ENCODE peak calls at places on chromosome 21, in seven cellular contexts. U, P, Z, Q, I, L and D are unnamed samples. For H3K4me1, the result is how much of the 10 kb centered on the place peaks cover.

GRCh38 chr21:36547464-36547863 is 67.5 kb upstream of the CLDN14 start:
- DNase-seq in Q (no peak), I (no peak), L (no peak), P (no peak), U (no peak), Z (no peak), D (no peak)

GRCh38 chr21:44983421-44984206 is 43.8 kb downstream of the SLX9 start:
- DNase-seq in P (no peak), Q (no peak), I (no peak), U (no peak), Z (no peak), L (no peak), D (no peak)

GRCh38 chr21:28687571-28687970 is 305.1 kb downstream of the LTN1 start:
- DNase-seq in Q (no peak), Z (no peak), U (no peak), L (no peak), P (no peak), I (no peak), D (peak)

GRCh38 chr21:31497939-31498338 is 153.9 kb upstream of the TIAM1 start:
- DNase-seq in L (no peak), U (no peak), Z (no peak), Q (no peak), I (no peak), P (no peak), D (no peak)

GRCh38 chr21:45799765-45800338 is 156.3 kb downstream of the PCBP3 start:
- DNase-seq in Z (no peak), P (no peak), L (no peak), Q (no peak), U (no peak), I (no peak), D (no peak)

GRCh38 chr21:46585191-46585953 is 19.5 kb downstream of the S100B start:
- DNase-seq in I (no peak), U (no peak), P (no peak), L (no peak), Z (peak), Q (no peak), D (peak)

GRCh38 chr21:16330340-16331319 is 600.8 kb downstream of the USP25 start:
- DNase-seq in P (peak), Z (no peak), L (no peak), Q (no peak), U (no peak), I (peak), D (peak)

GRCh38 chr21:17818158-17819113 is 720 bp downstream of the C21orf91 start:
- DNase-seq in Q (peak), Z (peak), I (peak), U (peak), P (peak), L (peak), D (peak)

GRCh38 chr21:16086121-16086520 is 356.3 kb downstream of the USP25 start:
- DNase-seq in Q (no peak), L (no peak), Z (no peak), P (no peak), I (no peak), U (no peak), D (no peak)

GRCh38 chr21:36188081-36188681 is 31.6 kb downstream of the DOP1B start:
- DNase-seq in Z (peak), Q (no peak), P (no peak), L (peak), I (no peak), U (peak), D (no peak)

GRCh38 chr21:8992731-8993174 is 1528.6 kb upstream of the TPTE start:
- DNase-seq in L (no peak), P (no peak), I (no peak), U (no peak), Z (no peak), Q (no peak), D (no peak)

GRCh38 chr21:46118871-46119564 is 21.1 kb downstream of the COL6A2 start:
- DNase-seq in I (no peak), L (peak), U (no peak), Q (peak), Z (peak), P (no peak), D (no peak)

GRCh38 chr21:33289199-33289819 is 23.1 kb downstream of the IL10RB start:
- DNase-seq in L (no peak), Z (no peak), P (peak), U (no peak), I (no peak), Q (no peak), D (no peak)

GRCh38 chr21:15063081-15063820 is 1.5 kb downstream of the NRIP1 start:
- DNase-seq in L (no peak), Q (peak), U (no peak), P (peak), I (peak), Z (no peak), D (peak)

GRCh38 chr21:46150491-46151121 is 4.8 kb downstream of the FTCD start:
- DNase-seq in P (no peak), Z (peak), U (no peak), Q (no peak), L (peak), I (no peak), D (no peak)

GRCh38 chr21:14943636-14944035 is 121.2 kb downstream of the NRIP1 start:
- DNase-seq in L (no peak), P (peak), Z (no peak), I (no peak), Q (no peak), U (no peak), D (no peak)

GRCh38 chr21:45409466-45410150 is 4.6 kb downstream of the COL18A1 start:
- DNase-seq in Z (no peak), L (no peak), Q (no peak), I (no peak), P (no peak), U (no peak), D (peak)

GRCh38 chr21:46079357-46080170 is 18.3 kb upstream of the COL6A2 start:
- DNase-seq in I (no peak), P (peak), Z (no peak), L (peak), Q (no peak), U (peak), D (no peak)

GRCh38 chr21:31552826-31553225 is 106.7 kb upstream of the SOD1 start:
- DNase-seq in Q (no peak), P (no peak), I (no peak), L (peak), U (no peak), Z (no peak), D (no peak)

GRCh38 chr21:36783612-36784383 is 84.9 kb downstream of the SIM2 start:
- DNase-seq in L (no peak), I (no peak), U (no peak), P (peak), Q (no peak), Z (no peak), D (peak)

GRCh38 chr21:15797577-15798363 is 68.0 kb downstream of the USP25 start:
- DNase-seq in L (no peak), P (no peak), Z (no peak), U (no peak), Q (no peak), I (peak), D (no peak)

GRCh38 chr21:15224346-15225086 is 159.7 kb upstream of the NRIP1 start:
- DNase-seq in Q (no peak), P (peak), I (no peak), U (no peak), L (no peak), Z (no peak), D (peak)

GRCh38 chr21:44789880-44790279 is 11.7 kb downstream of the UBE2G2 start:
- DNase-seq in P (peak), I (no peak), Q (no peak), L (no peak), Z (no peak), U (no peak), D (peak)

GRCh38 chr21:46298083-46298412 is 11.9 kb downstream of the YBEY start:
- DNase-seq in L (no peak), Z (no peak), I (no peak), U (no peak), Q (no peak), P (no peak), D (peak)

GRCh38 chr21:44434936-44435635 is 20.2 kb upstream of the LRRC3 start:
- DNase-seq in Q (no peak), U (no peak), P (no peak), L (peak), I (no peak), Z (peak), D (no peak)

GRCh38 chr21:22900511-22900910 is 1902.3 kb downstream of the NCAM2 start:
- DNase-seq in U (no peak), L (no peak), I (no peak), Z (no peak), P (peak), Q (no peak), D (peak)

GRCh38 chr21:36080386-36080785 is 10.6 kb downstream of the CBR1 start:
- DNase-seq in P (no peak), U (no peak), Q (no peak), I (no peak), Z (no peak), L (no peak), D (peak)

GRCh38 chr21:17854771-17855170 is 35.6 kb upstream of the C21orf91 start:
- DNase-seq in Z (no peak), L (no peak), I (no peak), U (no peak), Q (no peak), P (no peak), D (no peak)

GRCh38 chr21:37574316-37574715 is 207.7 kb downstream of the DYRK1A start:
- DNase-seq in L (no peak), Q (no peak), U (no peak), I (no peak), Z (no peak), P (no peak), D (no peak)

GRCh38 chr21:32413697-32414578 is 1.4 kb downstream of the EVA1C start:
- DNase-seq in L (peak), Z (peak), I (no peak), P (no peak), U (no peak), Q (no peak), D (no peak)

GRCh38 chr21:45128613-45129226 is 54.3 kb downstream of the ADARB1 start:
- DNase-seq in I (peak), L (peak), P (peak), Z (peak), Q (peak), U (peak), D (peak)

GRCh38 chr21:29558331-29558730 is 259.6 kb downstream of the BACH1 start:
- DNase-seq in U (no peak), L (no peak), I (no peak), P (no peak), Q (no peak), Z (no peak), D (no peak)

GRCh38 chr21:31911138-31911907 is 38.5 kb downstream of the HUNK start:
- DNase-seq in I (no peak), P (peak), U (no peak), L (no peak), Z (no peak), Q (no peak), D (peak)

GRCh38 chr21:9780441-9780937 is 740.9 kb upstream of the TPTE start:
- DNase-seq in U (no peak), P (no peak), I (no peak), Z (no peak), Q (no peak), L (no peak), D (no peak)

GRCh38 chr21:44962481-44962966 is 22.7 kb downstream of the SLX9 start:
- DNase-seq in L (no peak), Z (no peak), Q (no peak), U (no peak), I (no peak), P (peak), D (peak)

GRCh38 chr21:36917487-36918158 is 48.8 kb downstream of the HLCS start:
- DNase-seq in L (no peak), Q (no peak), P (peak), Z (no peak), I (peak), U (peak), D (no peak)

GRCh38 chr21:45974073-45975016 is 7.2 kb upstream of the COL6A1 start:
- DNase-seq in P (peak), Z (peak), I (peak), L (peak), U (peak), Q (peak), D (no peak)

GRCh38 chr21:29299046-29299905 is 554 bp downstream of the BACH1 start:
- DNase-seq in Q (peak), U (peak), Z (peak), I (peak), P (peak), L (peak), D (no peak)

GRCh38 chr21:33514234-33514633 is 22.7 kb upstream of the DNAJC28 start:
- DNase-seq in I (no peak), L (no peak), Q (no peak), U (no peak), P (peak), Z (no peak), D (no peak)

GRCh38 chr21:26715878-26716506 is 129.2 kb downstream of the ADAMTS1 start:
- DNase-seq in Z (peak), P (peak), Q (no peak), U (peak), L (no peak), I (peak), D (peak)

GRCh38 chr21:26715116-26715515 is 130.1 kb downstream of the ADAMTS1 start:
- DNase-seq in Q (no peak), P (no peak), I (no peak), U (no peak), L (no peak), Z (no peak), D (no peak)

GRCh38 chr21:26719750-26720149 is 125.5 kb downstream of the ADAMTS1 start:
- DNase-seq in I (no peak), Q (no peak), U (no peak), L (no peak), Z (no peak), P (no peak), D (no peak)

DNA sequence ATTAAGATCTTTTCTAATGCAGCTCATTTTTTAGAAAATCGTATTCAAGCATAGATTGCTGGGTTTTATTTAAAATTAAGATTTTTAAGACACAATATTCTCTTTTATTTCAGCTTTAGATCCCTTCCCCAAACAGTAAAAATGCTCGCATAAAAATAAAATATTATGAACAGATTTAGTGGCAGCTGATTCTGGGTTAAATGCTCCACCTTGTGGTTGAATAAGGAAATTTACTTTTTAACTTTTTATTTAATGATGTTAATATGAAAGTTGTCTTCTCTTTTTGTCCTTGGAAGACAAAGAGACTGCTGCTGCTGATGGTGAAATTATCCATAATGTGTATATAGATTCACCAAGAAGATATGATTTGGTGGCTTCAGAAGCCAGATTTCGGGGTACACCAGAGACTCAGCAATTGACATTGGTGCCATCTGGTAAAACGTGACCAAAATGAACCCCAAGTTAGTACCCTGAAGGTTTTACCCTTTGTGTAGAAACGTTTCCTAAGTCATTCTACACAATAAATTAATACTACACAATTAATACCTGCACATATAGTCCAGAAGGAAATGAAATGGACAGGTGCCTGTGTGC is 128.0 kb downstream of the ADAMTS1 start:
- DNase-seq in Z (no peak), L (no peak), Q (no peak), P (peak), U (no peak), I (no peak), D (no peak)
- TF ChIP-seq CTCF in Z (peak), L (peak), Q (peak), P (peak), U (no peak), I (peak), D (peak)

DNA sequence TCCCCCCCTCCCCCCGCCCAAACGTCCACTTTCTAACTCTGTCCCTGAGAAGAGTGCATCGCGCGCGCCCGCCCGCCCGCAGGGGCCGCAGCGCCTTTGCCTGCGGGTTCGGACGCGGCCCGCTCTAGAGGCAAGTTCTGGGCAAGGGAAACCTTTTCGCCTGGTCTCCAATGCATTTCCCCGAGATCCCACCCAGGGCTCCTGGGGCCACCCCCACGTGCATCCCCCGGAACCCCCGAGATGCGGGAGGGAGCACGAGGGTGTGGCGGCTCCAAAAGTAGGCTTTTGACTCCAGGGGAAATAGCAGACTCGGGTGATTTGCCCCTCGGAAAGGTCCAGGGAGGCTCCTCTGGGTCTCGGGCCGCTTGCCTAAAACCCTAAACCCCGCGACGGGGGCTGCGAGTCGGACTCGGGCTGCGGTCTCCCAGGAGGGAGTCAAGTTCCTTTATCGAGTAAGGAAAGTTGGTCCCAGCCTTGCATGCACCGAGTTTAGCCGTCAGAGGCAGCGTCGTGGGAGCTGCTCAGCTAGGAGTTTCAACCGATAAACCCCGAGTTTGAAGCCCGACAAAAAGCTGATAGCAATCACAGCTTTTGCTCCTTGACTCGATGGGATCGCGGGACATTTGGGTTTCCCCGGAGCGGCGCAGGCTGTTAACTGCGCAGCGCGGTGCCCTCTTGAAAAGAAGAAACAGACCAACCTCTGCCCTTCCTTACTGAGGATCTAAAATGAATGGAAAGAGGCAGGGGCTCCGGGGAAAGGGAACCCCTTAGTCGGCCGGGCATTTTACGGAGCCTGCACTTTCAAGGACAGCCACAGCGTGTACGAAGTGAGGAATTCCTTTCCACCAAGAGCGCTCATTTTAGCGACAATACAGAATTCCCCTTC is 158.1 kb downstream of the RUNX1 start:
- DNase-seq in U (no peak), Q (no peak), Z (peak), L (no peak), P (peak), I (peak), D (peak)
- H3K27ac ChIP-seq in U (peak), Q (no peak), Z (peak), L (peak), P (peak), I (no peak), D (peak)

GRCh38 chr21:42684109-42684916 is 30.9 kb downstream of the PDE9A start:
- DNase-seq in U (no peak), Z (no peak), Q (peak), I (no peak), L (peak), P (no peak), D (no peak)
- H3K4me1 ChIP-seq in U (under half), Z (under half), Q (under half), I (under half), L (under half), P (under half), D (under half)

DNA sequence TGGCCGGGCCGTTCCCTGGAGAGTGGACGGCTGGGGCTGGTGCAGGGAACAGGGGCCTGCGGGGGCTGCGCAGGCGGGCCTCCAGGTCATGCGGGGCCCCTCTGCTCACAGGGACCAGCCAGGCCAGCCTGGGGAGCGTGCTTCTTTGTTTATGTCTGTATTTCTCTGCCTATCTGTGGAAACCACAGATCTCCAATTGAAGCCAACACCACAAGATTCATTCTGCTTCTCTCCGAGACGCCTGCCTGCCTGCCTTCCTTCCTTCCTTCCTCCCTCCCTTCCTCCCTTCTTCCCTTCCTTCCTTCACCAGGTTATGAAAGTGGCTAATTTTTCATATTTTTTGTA is 39.9 kb upstream of the HMGN1 start:
- DNase-seq in Q (no peak), P (no peak), L (no peak), I (no peak), U (no peak), Z (no peak), D (no peak)
- TF ChIP-seq CTCF in Q (no peak), P (no peak), L (no peak), I (no peak), U (no peak), Z (peak), D (no peak)

DNA sequence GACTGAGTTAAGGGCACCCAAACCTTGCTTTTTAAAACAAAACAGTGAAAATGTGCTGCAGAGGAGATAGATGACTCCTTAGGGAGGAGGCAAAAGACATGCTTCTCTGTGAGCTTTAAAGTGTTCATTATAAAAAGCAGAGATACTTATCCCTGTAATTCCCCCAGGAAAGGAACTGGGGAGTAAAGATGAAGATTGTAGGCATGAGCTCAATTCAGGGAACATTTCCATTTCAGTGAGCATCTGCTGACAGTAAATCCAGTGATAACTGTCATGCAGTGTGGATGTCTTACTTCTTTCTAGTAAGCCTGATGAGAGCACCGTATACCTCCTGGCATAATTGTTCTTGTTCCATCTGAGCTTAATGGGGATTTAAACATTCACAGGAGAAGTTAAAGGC is 1296.5 kb downstream of the MRPL39 start:
- DNase-seq in Q (no peak), U (no peak), P (no peak), I (no peak), Z (no peak), L (no peak), D (no peak)
- H3K27ac ChIP-seq in Q (no peak), U (no peak), P (no peak), I (no peak), Z (no peak), L (no peak), D (no peak)

DNA sequence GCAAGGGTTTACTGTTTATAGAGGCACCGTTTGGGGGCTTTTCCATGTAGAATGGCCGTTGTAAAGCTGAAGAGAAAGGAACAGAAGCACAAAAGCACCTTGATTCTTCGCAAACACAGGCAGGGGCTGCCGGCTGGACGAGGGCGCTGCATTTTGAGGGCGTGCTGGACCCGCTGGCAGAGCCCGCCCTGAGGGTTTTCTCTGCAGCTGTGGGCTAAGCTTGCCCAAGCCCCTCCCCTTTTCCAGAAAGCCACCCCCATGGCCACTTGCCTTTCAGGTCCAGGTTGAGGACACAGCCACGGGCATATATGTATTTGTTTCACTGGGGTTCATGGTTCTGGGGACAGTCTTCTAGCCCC is 12.9 kb downstream of the TFF3 start:
- DNase-seq in P (no peak), U (no peak), Z (peak), I (peak), L (no peak), Q (no peak), D (no peak)
- H3K4me1 ChIP-seq in P (under half), U (under half), Z (under half), I (under half), L (under half), Q (under half), D (under half)